ENCODE peak calls at places on chromosomes 13 and 19, in four cellular contexts. D is AG20443, T is HT1080, X is HT-29. N is an unnamed sample.

GRCh38 chr13:60591348-60591747 is 194.3 kb downstream of the TDRD3 start:
- DNase-seq in D (peak), T (peak), X (no peak), N (peak)

GRCh38 chr19:35161434-35161743 is 6.9 kb downstream of the FXYD5 start:
- DNase-seq in D (no peak), T (no peak), X (no peak), N (no peak)

GRCh38 chr19:30393729-30394480 is 21.7 kb downstream of the ZNF536 start:
- DNase-seq in D (no peak), T (no peak), X (no peak), N (no peak)

GRCh38 chr19:49936549-49936948 is 7.2 kb upstream of the NUP62 start:
- DNase-seq in D (no peak), T (no peak), X (no peak), N (no peak)

GRCh38 chr13:23626730-23627129 is 56.5 kb downstream of the TNFRSF19 start:
- DNase-seq in D (no peak), T (no peak), X (no peak), N (no peak)

GRCh38 chr19:4379383-4380253 is 20.7 kb downstream of the SH3GL1 start:
- DNase-seq in D (no peak), T (peak), X (peak), N (peak)

GRCh38 chr19:42595550-42596172 is 937 bp upstream of the CEACAM8 start:
- DNase-seq in D (no peak), T (no peak), X (no peak), N (no peak)

GRCh38 chr19:1017906-1018305 is 3.0 kb downstream of the TMEM259 start:
- DNase-seq in D (no peak), T (no peak), X (no peak), N (no peak)

GRCh38 chr13:40477623-40478608 is 188.5 kb downstream of the FOXO1 start:
- DNase-seq in D (no peak), T (no peak), X (no peak), N (peak)

GRCh38 chr13:64278493-64278892 is 2862.8 kb upstream of the PCDH20 start:
- DNase-seq in D (peak), T (peak), X (no peak), N (peak)

GRCh38 chr19:54137114-54137912 is at the start of gene CNOT3:
- DNase-seq in D (peak), T (peak), X (peak), N (peak)

GRCh38 chr13:114041493-114041892 is 67.6 kb upstream of the C13orf46 start:
- DNase-seq in D (no peak), T (no peak), X (no peak), N (no peak)

GRCh38 chr19:46860846-46861690 is at the start of gene ARHGAP35:
- DNase-seq in D (peak), T (no peak), X (no peak), N (no peak)

GRCh38 chr13:106467406-106468122 is 67.9 kb downstream of the EFNB2 start:
- DNase-seq in D (no peak), T (no peak), X (no peak), N (no peak)

GRCh38 chr13:25372275-25373081 is 704 bp downstream of the ATP8A2 start:
- DNase-seq in D (no peak), T (no peak), X (no peak), N (no peak)

GRCh38 chr13:51714663-51715168 is 89.2 kb downstream of the DHRS12 start:
- DNase-seq in D (peak), T (peak), X (no peak), N (peak)

GRCh38 chr13:114164027-114164426 is 15.0 kb upstream of the CFAP97D2 start:
- DNase-seq in D (no peak), T (no peak), X (no peak), N (no peak)

GRCh38 chr13:41694902-41695301 is 237.6 kb downstream of the RGCC start:
- DNase-seq in D (peak), T (peak), X (peak), N (peak)